ENCODE peak calls at places on chromosomes 5 and 9, in eight cellular contexts. One of them, this sample, is unnamed.

GRCh38 chr5:3324421-3325101 is 271.1 kb upstream of the IRX1 start:
- DNase-seq in Caco-2: no peak
- DNase-seq in T-cell: no peak
- DNase-seq in activated naive CD8-positive, alpha-beta T cell treated with anti-CD3 and anti-CD28 coated beads, Interleukin-2, amount 50 U/mL, for 24 hours: no peak
- DNase-seq in LoVo: no peak
- DNase-seq in GM19239: no peak
- DNase-seq in cardiac muscle cell: peak
- DNase-seq in kidney epithelial cell: no peak
- DNase-seq in this sample: no peak

GRCh38 chr5:139770722-139771121 is 24.9 kb upstream of the PSD2 start:
- DNase-seq in Caco-2: no peak
- DNase-seq in T-cell: no peak
- DNase-seq in activated naive CD8-positive, alpha-beta T cell treated with anti-CD3 and anti-CD28 coated beads, Interleukin-2, amount 50 U/mL, for 24 hours: no peak
- DNase-seq in LoVo: no peak
- DNase-seq in GM19239: no peak
- DNase-seq in cardiac muscle cell: no peak
- DNase-seq in kidney epithelial cell: no peak
- DNase-seq in this sample: no peak

GRCh38 chr9:17472126-17472525 is 106.7 kb upstream of the SH3GL2 start:
- DNase-seq in Caco-2: no peak
- DNase-seq in T-cell: no peak
- DNase-seq in activated naive CD8-positive, alpha-beta T cell treated with anti-CD3 and anti-CD28 coated beads, Interleukin-2, amount 50 U/mL, for 24 hours: no peak
- DNase-seq in LoVo: no peak
- DNase-seq in GM19239: no peak
- DNase-seq in cardiac muscle cell: no peak
- DNase-seq in kidney epithelial cell: no peak
- DNase-seq in this sample: no peak

GRCh38 chr5:54516051-54516645 is 1.4 kb upstream of the SNX18 start:
- DNase-seq in Caco-2: no peak
- DNase-seq in T-cell: no peak
- DNase-seq in activated naive CD8-positive, alpha-beta T cell treated with anti-CD3 and anti-CD28 coated beads, Interleukin-2, amount 50 U/mL, for 24 hours: no peak
- DNase-seq in LoVo: no peak
- DNase-seq in GM19239: no peak
- DNase-seq in cardiac muscle cell: no peak
- DNase-seq in kidney epithelial cell: no peak
- DNase-seq in this sample: no peak

GRCh38 chr5:146388418-146388817 is 49.8 kb downstream of the POU4F3 start:
- DNase-seq in Caco-2: no peak
- DNase-seq in T-cell: no peak
- DNase-seq in activated naive CD8-positive, alpha-beta T cell treated with anti-CD3 and anti-CD28 coated beads, Interleukin-2, amount 50 U/mL, for 24 hours: no peak
- DNase-seq in LoVo: no peak
- DNase-seq in GM19239: no peak
- DNase-seq in cardiac muscle cell: peak
- DNase-seq in kidney epithelial cell: no peak
- DNase-seq in this sample: no peak

GRCh38 chr5:1297243-1297642 is 2.4 kb upstream of the TERT start:
- DNase-seq in Caco-2: no peak
- DNase-seq in T-cell: no peak
- DNase-seq in activated naive CD8-positive, alpha-beta T cell treated with anti-CD3 and anti-CD28 coated beads, Interleukin-2, amount 50 U/mL, for 24 hours: no peak
- DNase-seq in LoVo: no peak
- DNase-seq in GM19239: no peak
- DNase-seq in cardiac muscle cell: no peak
- DNase-seq in kidney epithelial cell: no peak
- DNase-seq in this sample: peak

GRCh38 chr9:136694163-136694864 is 7.1 kb upstream of the AGPAT2 start:
- DNase-seq in Caco-2: peak
- DNase-seq in T-cell: no peak
- DNase-seq in activated naive CD8-positive, alpha-beta T cell treated with anti-CD3 and anti-CD28 coated beads, Interleukin-2, amount 50 U/mL, for 24 hours: peak
- DNase-seq in LoVo: no peak
- DNase-seq in GM19239: no peak
- DNase-seq in cardiac muscle cell: peak
- DNase-seq in kidney epithelial cell: no peak
- DNase-seq in this sample: peak

GRCh38 chr5:50958852-50959457 is 292.5 kb downstream of the PARP8 start:
- DNase-seq in Caco-2: peak
- DNase-seq in T-cell: no peak
- DNase-seq in activated naive CD8-positive, alpha-beta T cell treated with anti-CD3 and anti-CD28 coated beads, Interleukin-2, amount 50 U/mL, for 24 hours: no peak
- DNase-seq in LoVo: peak
- DNase-seq in GM19239: no peak
- DNase-seq in cardiac muscle cell: peak
- DNase-seq in kidney epithelial cell: no peak
- DNase-seq in this sample: no peak

GRCh38 chr9:89522261-89522978 is 24.5 kb upstream of the SEMA4D start:
- DNase-seq in Caco-2: no peak
- DNase-seq in T-cell: peak
- DNase-seq in activated naive CD8-positive, alpha-beta T cell treated with anti-CD3 and anti-CD28 coated beads, Interleukin-2, amount 50 U/mL, for 24 hours: peak
- DNase-seq in LoVo: no peak
- DNase-seq in GM19239: peak
- DNase-seq in cardiac muscle cell: no peak
- DNase-seq in kidney epithelial cell: no peak
- DNase-seq in this sample: no peak

GRCh38 chr5:138659561-138659960 is 84.4 kb upstream of the HSPA9 start:
- DNase-seq in Caco-2: no peak
- DNase-seq in T-cell: no peak
- DNase-seq in activated naive CD8-positive, alpha-beta T cell treated with anti-CD3 and anti-CD28 coated beads, Interleukin-2, amount 50 U/mL, for 24 hours: no peak
- DNase-seq in LoVo: no peak
- DNase-seq in GM19239: no peak
- DNase-seq in cardiac muscle cell: no peak
- DNase-seq in kidney epithelial cell: no peak
- DNase-seq in this sample: no peak

GRCh38 chr5:171371326-171371725 is 16.3 kb upstream of the NPM1 start:
- DNase-seq in Caco-2: no peak
- DNase-seq in T-cell: no peak
- DNase-seq in activated naive CD8-positive, alpha-beta T cell treated with anti-CD3 and anti-CD28 coated beads, Interleukin-2, amount 50 U/mL, for 24 hours: no peak
- DNase-seq in LoVo: no peak
- DNase-seq in GM19239: no peak
- DNase-seq in cardiac muscle cell: no peak
- DNase-seq in kidney epithelial cell: no peak
- DNase-seq in this sample: no peak

GRCh38 chr9:118059520-118060278 is 355.5 kb downstream of the TLR4 start:
- DNase-seq in Caco-2: peak
- DNase-seq in T-cell: no peak
- DNase-seq in activated naive CD8-positive, alpha-beta T cell treated with anti-CD3 and anti-CD28 coated beads, Interleukin-2, amount 50 U/mL, for 24 hours: peak
- DNase-seq in LoVo: peak
- DNase-seq in GM19239: no peak
- DNase-seq in cardiac muscle cell: peak
- DNase-seq in kidney epithelial cell: peak
- DNase-seq in this sample: peak

GRCh38 chr5:156402387-156402921 is 75.5 kb downstream of the SGCD start:
- DNase-seq in Caco-2: no peak
- DNase-seq in T-cell: peak
- DNase-seq in activated naive CD8-positive, alpha-beta T cell treated with anti-CD3 and anti-CD28 coated beads, Interleukin-2, amount 50 U/mL, for 24 hours: peak
- DNase-seq in LoVo: no peak
- DNase-seq in GM19239: peak
- DNase-seq in cardiac muscle cell: no peak
- DNase-seq in kidney epithelial cell: peak
- DNase-seq in this sample: no peak

GRCh38 chr5:22473865-22474264 is 379.3 kb downstream of the CDH12 start:
- DNase-seq in Caco-2: no peak
- DNase-seq in T-cell: no peak
- DNase-seq in activated naive CD8-positive, alpha-beta T cell treated with anti-CD3 and anti-CD28 coated beads, Interleukin-2, amount 50 U/mL, for 24 hours: no peak
- DNase-seq in LoVo: no peak
- DNase-seq in GM19239: no peak
- DNase-seq in cardiac muscle cell: no peak
- DNase-seq in kidney epithelial cell: no peak
- DNase-seq in this sample: no peak

GRCh38 chr5:137376127-137376526 is 123.0 kb downstream of the SPOCK1 start:
- DNase-seq in Caco-2: no peak
- DNase-seq in T-cell: no peak
- DNase-seq in activated naive CD8-positive, alpha-beta T cell treated with anti-CD3 and anti-CD28 coated beads, Interleukin-2, amount 50 U/mL, for 24 hours: no peak
- DNase-seq in LoVo: no peak
- DNase-seq in GM19239: no peak
- DNase-seq in cardiac muscle cell: no peak
- DNase-seq in kidney epithelial cell: no peak
- DNase-seq in this sample: no peak

GRCh38 chr9:132543960-132544359 is 38.4 kb upstream of the BARHL1 start:
- DNase-seq in Caco-2: no peak
- DNase-seq in T-cell: no peak
- DNase-seq in activated naive CD8-positive, alpha-beta T cell treated with anti-CD3 and anti-CD28 coated beads, Interleukin-2, amount 50 U/mL, for 24 hours: no peak
- DNase-seq in LoVo: no peak
- DNase-seq in GM19239: no peak
- DNase-seq in cardiac muscle cell: no peak
- DNase-seq in kidney epithelial cell: no peak
- DNase-seq in this sample: no peak

GRCh38 chr5:21820527-21820926 is 1032.6 kb downstream of the CDH12 start:
- DNase-seq in Caco-2: no peak
- DNase-seq in T-cell: no peak
- DNase-seq in activated naive CD8-positive, alpha-beta T cell treated with anti-CD3 and anti-CD28 coated beads, Interleukin-2, amount 50 U/mL, for 24 hours: no peak
- DNase-seq in LoVo: no peak
- DNase-seq in GM19239: no peak
- DNase-seq in cardiac muscle cell: no peak
- DNase-seq in kidney epithelial cell: no peak
- DNase-seq in this sample: no peak

GRCh38 chr9:113155911-113156559 is 5.2 kb downstream of the SLC31A2 start:
- DNase-seq in Caco-2: no peak
- DNase-seq in T-cell: peak
- DNase-seq in activated naive CD8-positive, alpha-beta T cell treated with anti-CD3 and anti-CD28 coated beads, Interleukin-2, amount 50 U/mL, for 24 hours: peak
- DNase-seq in LoVo: no peak
- DNase-seq in GM19239: no peak
- DNase-seq in cardiac muscle cell: no peak
- DNase-seq in kidney epithelial cell: no peak
- DNase-seq in this sample: no peak

GRCh38 chr5:53549792-53550191 is 10.6 kb upstream of the NDUFS4 start:
- DNase-seq in Caco-2: no peak
- DNase-seq in T-cell: no peak
- DNase-seq in activated naive CD8-positive, alpha-beta T cell treated with anti-CD3 and anti-CD28 coated beads, Interleukin-2, amount 50 U/mL, for 24 hours: no peak
- DNase-seq in LoVo: no peak
- DNase-seq in GM19239: no peak
- DNase-seq in cardiac muscle cell: no peak
- DNase-seq in kidney epithelial cell: no peak
- DNase-seq in this sample: no peak

GRCh38 chr5:117236941-117237340 is 662.3 kb upstream of the SEMA6A start:
- DNase-seq in Caco-2: no peak
- DNase-seq in T-cell: no peak
- DNase-seq in activated naive CD8-positive, alpha-beta T cell treated with anti-CD3 and anti-CD28 coated beads, Interleukin-2, amount 50 U/mL, for 24 hours: no peak
- DNase-seq in LoVo: no peak
- DNase-seq in GM19239: no peak
- DNase-seq in cardiac muscle cell: no peak
- DNase-seq in kidney epithelial cell: no peak
- DNase-seq in this sample: no peak